ENCODE peak calls at places on chromosomes 2 and 18, in four cellular contexts. F is mammary epithelial cell, Y is tibial artery, V is GM12878. E is an unnamed sample.

GRCh38 chr2:100290718-100291151 is 31.6 kb downstream of the LONRF2 start:
- DNase-seq in V (no peak), Y (no peak), F (no peak), E (no peak)

GRCh38 chr18:68500551-68500950 is 214.4 kb downstream of the TMX3 start:
- DNase-seq in Y (no peak), F (no peak), V (no peak), E (no peak)

GRCh38 chr2:239249048-239249447 is 151.8 kb downstream of the HDAC4 start:
- DNase-seq in F (no peak), V (no peak), Y (no peak), E (no peak)

GRCh38 chr2:11873346-11873745 is 126.9 kb downstream of the LPIN1 start:
- DNase-seq in Y (no peak), V (no peak), F (no peak), E (no peak)

GRCh38 chr18:13284330-13285027 is 65.9 kb downstream of the LDLRAD4 start:
- DNase-seq in F (no peak), Y (peak; percentile 33), V (no peak), E (no peak)

GRCh38 chr2:8312221-8312620 is 369.6 kb upstream of the ID2 start:
- DNase-seq in V (no peak), Y (no peak), F (no peak), E (no peak)

GRCh38 chr2:188193230-188193629 is 98.4 kb upstream of the GULP1 start:
- DNase-seq in F (peak; percentile 82), V (no peak), Y (no peak), E (no peak)

GRCh38 chr2:236176417-236176816 is 8.2 kb upstream of the GBX2 start:
- DNase-seq in V (no peak), F (no peak), Y (no peak), E (no peak)

GRCh38 chr18:3444954-3445353 is 5.0 kb upstream of the TGIF1 start:
- DNase-seq in F (no peak), V (no peak), Y (no peak), E (no peak)

GRCh38 chr2:74250189-74250631 is 51.8 kb downstream of the MTHFD2 start:
- DNase-seq in F (peak; percentile 9), V (peak; percentile 17), Y (no peak), E (peak; percentile 44)

GRCh38 chr2:132943829-132944228 is 273.8 kb upstream of the LYPD1 start:
- DNase-seq in V (no peak), F (no peak), Y (no peak), E (no peak)

GRCh38 chr2:12493031-12493513 is 223.7 kb upstream of the TRIB2 start:
- DNase-seq in V (no peak), Y (no peak), F (peak; percentile 55), E (peak; percentile 36)

GRCh38 chr18:36265035-36265434 is 32.5 kb upstream of the FHOD3 start:
- DNase-seq in V (no peak), F (no peak), Y (no peak), E (no peak)

GRCh38 chr2:200039847-200040246 is 84.5 kb downstream of the MAIP1 start:
- DNase-seq in V (no peak), Y (no peak), F (no peak), E (no peak)

GRCh38 chr2:207163815-207164747 is 1.7 kb downstream of the KLF7 start:
- DNase-seq in V (no peak), F (peak; percentile 54), Y (peak; percentile 79), E (no peak)

GRCh38 chr2:235939471-235939870 is 228.7 kb downstream of the GBX2 start:
- DNase-seq in F (no peak), V (no peak), Y (no peak), E (no peak)

GRCh38 chr2:23843051-23843976 is 83.6 kb downstream of the ATAD2B start:
- DNase-seq in F (no peak), V (no peak), Y (peak; percentile 34), E (no peak)

GRCh38 chr2:202135111-202135874 is 62.2 kb downstream of the KIAA2012 start:
- DNase-seq in F (peak; percentile 69), V (no peak), Y (peak; percentile 91), E (peak; percentile 92)

GRCh38 chr18:8607776-8608682 is 1.2 kb upstream of the RAB12 start:
- DNase-seq in Y (no peak), V (peak; percentile 71), F (no peak), E (no peak)

GRCh38 chr18:26549486-26550435 is 1.4 kb upstream of the KCTD1 start:
- DNase-seq in F (peak; percentile 86), Y (peak; percentile 59), V (no peak), E (peak; percentile 35)

GRCh38 chr2:3953117-3953516 is 249.7 kb downstream of the DCDC2C start:
- DNase-seq in V (no peak), Y (no peak), F (no peak), E (no peak)

GRCh38 chr2:233611284-233611683 is 6.1 kb upstream of the UGT1A8 start:
- DNase-seq in V (no peak), Y (no peak), F (no peak), E (no peak)

GRCh38 chr2:239819974-239820555 is 205.1 kb downstream of the NDUFA10 start:
- DNase-seq in F (no peak), Y (no peak), V (no peak), E (no peak)

GRCh38 chr2:239691720-239692119 is 290.9 kb upstream of the HDAC4 start:
- DNase-seq in F (no peak), V (no peak), Y (no peak), E (no peak)

GRCh38 chr2:239167766-239168444 is 232.9 kb downstream of the HDAC4 start:
- DNase-seq in F (no peak), V (no peak), Y (peak; percentile 3), E (no peak)

GRCh38 chr2:159076233-159076632 is 107.8 kb downstream of the TANC1 start:
- DNase-seq in F (no peak), Y (no peak), V (no peak), E (no peak)

GRCh38 chr2:129763190-129763846 is 216.1 kb upstream of the RAB6C start:
- DNase-seq in F (no peak), Y (no peak), V (no peak), E (no peak)

GRCh38 chr2:156536534-156536933 is 100.4 kb downstream of the GPD2 start:
- DNase-seq in V (no peak), Y (no peak), F (peak; percentile 6), E (no peak)

GRCh38 chr2:224640694-224641093 is 55.5 kb upstream of the CUL3 start:
- DNase-seq in Y (no peak), F (no peak), V (no peak), E (no peak)

GRCh38 chr2:227079726-227080125 is 84.3 kb downstream of the COL4A4 start:
- DNase-seq in F (no peak), V (no peak), Y (no peak), E (no peak)

GRCh38 chr2:181895788-181896187 is 4.3 kb downstream of the ITPRID2 start:
- DNase-seq in Y (no peak), V (no peak), F (no peak), E (no peak)

GRCh38 chr2:188787002-188787660 is 187.0 kb upstream of the COL3A1 start:
- DNase-seq in V (no peak), Y (no peak), F (peak; percentile 39), E (no peak)

GRCh38 chr2:151805343-151805742 is 22.9 kb downstream of the ARL5A start:
- DNase-seq in Y (no peak), F (no peak), V (no peak), E (no peak)

GRCh38 chr18:38759457-38759856 is 1193.9 kb upstream of the CELF4 start:
- DNase-seq in Y (no peak), V (no peak), F (peak; percentile 56), E (no peak)

GRCh38 chr2:176188218-176188968 is at the start of gene HOXD1:
- DNase-seq in F (no peak), Y (no peak), V (no peak), E (peak; percentile 51)

GRCh38 chr2:159030674-159031380 is 62.4 kb downstream of the TANC1 start:
- DNase-seq in Y (peak; percentile 32), V (no peak), F (no peak), E (peak; percentile 63)

GRCh38 chr18:77053616-77054287 is 78.8 kb downstream of the MBP start:
- DNase-seq in Y (no peak), F (no peak), V (no peak), E (no peak)

GRCh38 chr18:77052656-77053309 is 79.8 kb downstream of the MBP start:
- DNase-seq in Y (peak; percentile 51), V (no peak), F (no peak), E (no peak)

GRCh38 chr18:77049938-77050337 is 82.6 kb downstream of the MBP start:
- DNase-seq in Y (no peak), V (no peak), F (peak; percentile 49), E (no peak)

GRCh38 chr18:77052297-77052645 is 80.3 kb downstream of the MBP start:
- DNase-seq in V (no peak), Y (no peak), F (no peak), E (no peak)

GRCh38 chr18:77051581-77052296 is 80.8 kb downstream of the MBP start:
- DNase-seq in F (no peak), Y (no peak), V (no peak), E (no peak)
- H3K4me1 ChIP-seq in F (no peaks in the 10 kb centered on the region), Y (no peaks in the 10 kb centered on the region), V (peaks cover 39% of the 10 kb centered on the region), E (peaks cover 24% of the 10 kb centered on the region)

GRCh38 chr2:230915297-230915696 is 9.7 kb downstream of the GPR55 start:
- DNase-seq in F (no peak), V (no peak), Y (no peak), E (no peak)

GRCh38 chr2:230913406-230913805 is 11.6 kb downstream of the GPR55 start:
- DNase-seq in V (no peak), Y (no peak), F (no peak), E (peak; percentile 9)

GRCh38 chr2:230912046-230912445 is 13.0 kb downstream of the GPR55 start:
- DNase-seq in Y (no peak), V (no peak), F (no peak), E (no peak)

GRCh38 chr2:230914886-230915285 is 10.2 kb downstream of the GPR55 start:
- DNase-seq in Y (no peak), V (no peak), F (no peak), E (no peak)

DNA sequence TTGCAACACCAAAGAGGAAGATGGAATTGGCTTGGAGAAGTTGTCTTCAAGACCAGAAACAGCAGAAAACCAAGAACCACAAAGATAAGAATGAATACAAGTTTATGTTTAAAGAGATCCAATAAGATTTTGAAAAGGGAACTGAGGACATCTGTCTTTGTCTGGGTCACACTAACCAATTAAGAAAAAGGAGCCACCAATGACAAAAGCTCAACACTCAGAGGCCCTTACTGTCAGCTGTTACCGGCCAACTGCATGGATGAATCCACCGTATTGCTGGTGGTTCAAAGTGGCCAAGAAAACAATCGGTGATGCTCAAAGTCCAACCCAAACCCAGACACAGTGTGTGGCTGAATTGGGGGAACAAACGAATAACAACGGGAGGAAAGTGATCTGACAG is 11.2 kb downstream of the GPR55 start:
- DNase-seq in V (no peak), Y (no peak), F (no peak), E (no peak)
- TF ChIP-seq CTCF in V (no peak), Y (no peak), F (no peak), E (no peak)

GRCh38 chr2:232323328-232323650 is 55.3 kb upstream of the ALPP start:
- DNase-seq in F (no peak), V (no peak), Y (no peak), E (no peak)
- H3K4me1 ChIP-seq in F (peaks cover 23% of the 10 kb centered on the region), V (peaks cover 8% of the 10 kb centered on the region), Y (no peaks in the 10 kb centered on the region), E (no peaks in the 10 kb centered on the region)

GRCh38 chr18:77517901-77518300 is 268.3 kb downstream of the GALR1 start:
- DNase-seq in F (no peak), V (no peak), Y (no peak), E (no peak)

DNA sequence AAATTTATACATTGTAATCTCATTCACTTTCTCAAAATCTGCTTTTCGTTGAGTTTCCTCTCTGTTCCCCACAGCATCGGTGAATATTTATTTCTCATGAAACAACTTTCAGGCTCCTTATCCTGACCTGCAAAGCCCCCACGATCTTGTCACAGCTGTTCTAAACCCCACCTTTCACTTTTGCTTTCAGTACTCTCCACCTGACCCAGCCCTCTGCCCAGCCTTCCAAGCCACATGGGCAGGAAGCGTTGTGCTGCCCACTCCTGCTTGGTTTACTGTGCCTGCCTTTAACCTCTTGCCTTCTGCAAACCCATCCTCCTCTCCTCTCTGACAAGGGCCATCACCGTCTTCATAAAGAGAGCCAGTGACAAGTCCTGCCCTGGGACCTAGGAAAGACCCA is 262.5 kb downstream of the GALR1 start:
- DNase-seq in Y (no peak), F (no peak), V (no peak), E (no peak)
- TF ChIP-seq CTCF in Y (no peak), F (no peak), V (no peak), E (no peak)

E was measured in Caco-2.